ENCODE peak calls at places on chromosomes 2 and 18, in five cellular contexts. One of them, this sample, is unnamed.

GRCh38 chr2:72148391-72148974 is 821 bp upstream of the CYP26B1 start:
- DNase-seq in A549: no peak
- DNase-seq in fibroblast of the aortic adventitia: no peak
- DNase-seq in left lung: peak
- DNase-seq in foreskin fibroblast: peak
- DNase-seq in this sample: no peak

GRCh38 chr2:149089068-149089467 is 50.6 kb downstream of the LYPD6B start:
- DNase-seq in A549: no peak
- DNase-seq in fibroblast of the aortic adventitia: no peak
- DNase-seq in left lung: no peak
- DNase-seq in foreskin fibroblast: no peak
- DNase-seq in this sample: no peak

GRCh38 chr2:127023504-127023903 is 83.5 kb downstream of the BIN1 start:
- DNase-seq in A549: no peak
- DNase-seq in fibroblast of the aortic adventitia: no peak
- DNase-seq in left lung: no peak
- DNase-seq in foreskin fibroblast: no peak
- DNase-seq in this sample: no peak

GRCh38 chr18:9571546-9571945 is 42.8 kb downstream of the PPP4R1 start:
- DNase-seq in A549: no peak
- DNase-seq in fibroblast of the aortic adventitia: no peak
- DNase-seq in left lung: no peak
- DNase-seq in foreskin fibroblast: no peak
- DNase-seq in this sample: no peak

GRCh38 chr2:3460161-3460560 is 59.2 kb downstream of the ADI1 start:
- DNase-seq in A549: no peak
- DNase-seq in fibroblast of the aortic adventitia: no peak
- DNase-seq in left lung: peak
- DNase-seq in foreskin fibroblast: no peak
- DNase-seq in this sample: no peak

GRCh38 chr2:235091421-235091820 is 139.6 kb downstream of the SH3BP4 start:
- DNase-seq in A549: no peak
- DNase-seq in fibroblast of the aortic adventitia: peak
- DNase-seq in left lung: no peak
- DNase-seq in foreskin fibroblast: no peak
- DNase-seq in this sample: no peak

GRCh38 chr18:48318481-48318880 is 90.7 kb downstream of the ZBTB7C start:
- DNase-seq in A549: no peak
- DNase-seq in fibroblast of the aortic adventitia: no peak
- DNase-seq in left lung: no peak
- DNase-seq in foreskin fibroblast: no peak
- DNase-seq in this sample: no peak

GRCh38 chr2:235478609-235479008 is 15.2 kb upstream of the AGAP1 start:
- DNase-seq in A549: no peak
- DNase-seq in fibroblast of the aortic adventitia: no peak
- DNase-seq in left lung: no peak
- DNase-seq in foreskin fibroblast: no peak
- DNase-seq in this sample: no peak

GRCh38 chr18:70981400-70982140 is 692.7 kb downstream of the SOCS6 start:
- DNase-seq in A549: no peak
- DNase-seq in fibroblast of the aortic adventitia: no peak
- DNase-seq in left lung: no peak
- DNase-seq in foreskin fibroblast: no peak
- DNase-seq in this sample: no peak

GRCh38 chr2:227821043-227821942 is 7.7 kb downstream of the CCL20 start:
- DNase-seq in A549: no peak
- DNase-seq in fibroblast of the aortic adventitia: no peak
- DNase-seq in left lung: no peak
- DNase-seq in foreskin fibroblast: peak
- DNase-seq in this sample: no peak

GRCh38 chr18:21703241-21703820 is 1.2 kb downstream of the ABHD3 start:
- DNase-seq in A549: peak
- DNase-seq in fibroblast of the aortic adventitia: no peak
- DNase-seq in left lung: peak
- DNase-seq in foreskin fibroblast: no peak
- DNase-seq in this sample: no peak

GRCh38 chr2:39640107-39640506 is 25.6 kb upstream of the TMEM178A start:
- DNase-seq in A549: no peak
- DNase-seq in fibroblast of the aortic adventitia: no peak
- DNase-seq in left lung: no peak
- DNase-seq in foreskin fibroblast: peak
- DNase-seq in this sample: no peak

GRCh38 chr18:72830109-72830508 is 37.7 kb downstream of the NETO1 start:
- DNase-seq in A549: no peak
- DNase-seq in fibroblast of the aortic adventitia: no peak
- DNase-seq in left lung: no peak
- DNase-seq in foreskin fibroblast: peak
- DNase-seq in this sample: peak

GRCh38 chr2:8496617-8497016 is 185.2 kb upstream of the ID2 start:
- DNase-seq in A549: no peak
- DNase-seq in fibroblast of the aortic adventitia: no peak
- DNase-seq in left lung: no peak
- DNase-seq in foreskin fibroblast: no peak
- DNase-seq in this sample: no peak

GRCh38 chr2:109679627-109680026 is 65.5 kb downstream of the SOWAHC start:
- DNase-seq in A549: no peak
- DNase-seq in fibroblast of the aortic adventitia: no peak
- DNase-seq in left lung: no peak
- DNase-seq in foreskin fibroblast: no peak
- DNase-seq in this sample: no peak

GRCh38 chr2:47785986-47786385 is 3.0 kb downstream of the MSH6 start:
- DNase-seq in A549: no peak
- DNase-seq in fibroblast of the aortic adventitia: no peak
- DNase-seq in left lung: no peak
- DNase-seq in foreskin fibroblast: peak
- DNase-seq in this sample: no peak

GRCh38 chr2:157748371-157749132 is 119.9 kb upstream of the ACVR1C start:
- DNase-seq in A549: no peak
- DNase-seq in fibroblast of the aortic adventitia: no peak
- DNase-seq in left lung: no peak
- DNase-seq in foreskin fibroblast: peak
- DNase-seq in this sample: no peak

GRCh38 chr2:28102455-28102874 is 211.9 kb downstream of the BABAM2 start:
- DNase-seq in A549: no peak
- DNase-seq in fibroblast of the aortic adventitia: peak
- DNase-seq in left lung: no peak
- DNase-seq in foreskin fibroblast: peak
- DNase-seq in this sample: no peak

GRCh38 chr2:1809726-1810125 is 65.4 kb upstream of the PXDN start:
- DNase-seq in A549: no peak
- DNase-seq in fibroblast of the aortic adventitia: no peak
- DNase-seq in left lung: no peak
- DNase-seq in foreskin fibroblast: no peak
- DNase-seq in this sample: no peak

GRCh38 chr18:36697905-36698304 is 130.9 kb downstream of the TPGS2 start:
- DNase-seq in A549: no peak
- DNase-seq in fibroblast of the aortic adventitia: peak
- DNase-seq in left lung: no peak
- DNase-seq in foreskin fibroblast: peak
- DNase-seq in this sample: no peak

GRCh38 chr2:85753525-85754312 is at the start of gene ATOH8:
- DNase-seq in A549: no peak
- DNase-seq in fibroblast of the aortic adventitia: peak
- DNase-seq in left lung: peak
- DNase-seq in foreskin fibroblast: peak
- DNase-seq in this sample: peak

GRCh38 chr2:199261221-199261620 is 196.5 kb downstream of the SATB2 start:
- DNase-seq in A549: no peak
- DNase-seq in fibroblast of the aortic adventitia: peak
- DNase-seq in left lung: no peak
- DNase-seq in foreskin fibroblast: peak
- DNase-seq in this sample: no peak

GRCh38 chr2:120686511-120687168 is 49.0 kb upstream of the GLI2 start:
- DNase-seq in A549: no peak
- DNase-seq in fibroblast of the aortic adventitia: no peak
- DNase-seq in left lung: no peak
- DNase-seq in foreskin fibroblast: no peak
- DNase-seq in this sample: no peak
- TF ChIP-seq CTCF in A549: peak
- TF ChIP-seq CTCF in fibroblast of the aortic adventitia: peak
- TF ChIP-seq CTCF in left lung: no peak
- TF ChIP-seq CTCF in foreskin fibroblast: peak
- TF ChIP-seq CTCF in this sample: peak

GRCh38 chr18:2545155-2545554 is 26.1 kb downstream of the METTL4 start:
- DNase-seq in A549: no peak
- DNase-seq in fibroblast of the aortic adventitia: no peak
- DNase-seq in left lung: no peak
- DNase-seq in foreskin fibroblast: no peak
- DNase-seq in this sample: no peak

GRCh38 chr18:2549462-2549861 is 21.8 kb downstream of the METTL4 start:
- DNase-seq in A549: no peak
- DNase-seq in fibroblast of the aortic adventitia: no peak
- DNase-seq in left lung: no peak
- DNase-seq in foreskin fibroblast: no peak
- DNase-seq in this sample: no peak

GRCh38 chr18:2551425-2551824 is 19.9 kb downstream of the METTL4 start:
- DNase-seq in A549: no peak
- DNase-seq in fibroblast of the aortic adventitia: no peak
- DNase-seq in left lung: no peak
- DNase-seq in foreskin fibroblast: no peak
- DNase-seq in this sample: no peak

DNA sequence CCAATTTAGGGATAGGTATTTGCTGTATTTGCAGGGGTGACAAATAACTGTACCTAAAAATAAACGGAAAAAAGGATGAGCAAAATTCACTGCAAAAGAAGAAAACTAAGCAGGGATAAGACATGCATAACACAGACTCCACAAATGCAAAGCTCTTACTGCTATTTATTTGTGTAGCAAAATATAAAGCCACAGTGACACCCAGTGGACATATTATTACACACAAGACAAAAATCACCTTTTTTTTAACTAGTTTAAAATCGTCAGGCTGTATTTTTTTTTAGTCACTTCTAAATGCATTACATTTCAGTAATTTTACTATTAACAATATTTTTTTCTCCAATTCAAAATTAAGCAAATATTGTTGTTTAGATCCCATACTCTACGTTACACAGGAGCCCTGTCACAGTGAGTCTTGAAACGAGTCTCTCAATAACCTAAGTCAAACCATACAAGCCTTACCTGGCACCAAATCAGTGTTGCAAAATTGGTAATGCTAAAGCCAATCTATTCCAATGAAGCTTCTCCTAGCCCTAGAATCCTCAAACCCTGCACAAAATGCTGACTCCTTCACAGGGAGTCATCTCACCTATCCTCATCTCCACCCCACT is 23.7 kb downstream of the METTL4 start:
- DNase-seq in A549: no peak
- DNase-seq in fibroblast of the aortic adventitia: peak
- DNase-seq in left lung: no peak
- DNase-seq in foreskin fibroblast: peak
- DNase-seq in this sample: no peak
- TF ChIP-seq CTCF in A549: peak
- TF ChIP-seq CTCF in fibroblast of the aortic adventitia: peak
- TF ChIP-seq CTCF in left lung: peak
- TF ChIP-seq CTCF in foreskin fibroblast: no peak
- TF ChIP-seq CTCF in this sample: peak

GRCh38 chr18:57561728-57562423 is 24.6 kb downstream of the FECH start:
- DNase-seq in A549: peak
- DNase-seq in fibroblast of the aortic adventitia: peak
- DNase-seq in left lung: no peak
- DNase-seq in foreskin fibroblast: peak
- DNase-seq in this sample: peak

GRCh38 chr18:57555134-57555533 is 31.4 kb downstream of the FECH start:
- DNase-seq in A549: no peak
- DNase-seq in fibroblast of the aortic adventitia: no peak
- DNase-seq in left lung: no peak
- DNase-seq in foreskin fibroblast: no peak
- DNase-seq in this sample: no peak

GRCh38 chr18:57559311-57559710 is 27.2 kb downstream of the FECH start:
- DNase-seq in A549: no peak
- DNase-seq in fibroblast of the aortic adventitia: peak
- DNase-seq in left lung: no peak
- DNase-seq in foreskin fibroblast: peak
- DNase-seq in this sample: no peak
- TF ChIP-seq CTCF in A549: no peak
- TF ChIP-seq CTCF in fibroblast of the aortic adventitia: no peak
- TF ChIP-seq CTCF in left lung: no peak
- TF ChIP-seq CTCF in foreskin fibroblast: no peak
- TF ChIP-seq CTCF in this sample: no peak

DNA sequence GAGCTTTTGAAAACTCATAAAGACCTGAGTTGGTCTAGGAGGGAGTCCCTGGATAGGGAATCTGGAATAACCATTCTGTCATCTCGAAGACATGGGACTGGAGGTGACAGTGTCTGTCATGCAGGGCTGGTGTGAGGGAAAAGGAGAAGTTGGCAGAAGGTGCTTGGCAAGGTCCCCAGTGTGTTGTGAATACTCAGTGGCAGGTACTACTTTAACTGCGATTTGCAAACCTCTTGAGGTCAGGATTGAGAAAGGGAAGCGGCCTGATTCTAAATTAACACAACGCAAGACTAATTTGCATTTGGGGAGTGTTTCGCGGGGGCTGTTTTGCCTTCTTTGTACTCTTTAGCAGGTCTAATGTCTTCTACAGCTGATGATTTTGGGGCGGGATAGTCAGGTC is 77.0 kb upstream of the TMEM200C start:
- DNase-seq in A549: no peak
- DNase-seq in fibroblast of the aortic adventitia: no peak
- DNase-seq in left lung: no peak
- DNase-seq in foreskin fibroblast: no peak
- DNase-seq in this sample: no peak
- TF ChIP-seq CTCF in A549: no peak
- TF ChIP-seq CTCF in fibroblast of the aortic adventitia: no peak
- TF ChIP-seq CTCF in left lung: no peak
- TF ChIP-seq CTCF in foreskin fibroblast: no peak
- TF ChIP-seq CTCF in this sample: no peak